ENCODE peak calls at places on chromosomes 6 and 20, in eight cellular contexts. R, B, W, X, U, K, D and N are unnamed samples.

GRCh38 chr6:104325341-104326172 is 534.2 kb downstream of the HACE1 start:
- DNase-seq in B (peak), X (peak), U (peak), R (peak), K (peak), W (peak), D (no peak), N (no peak)

GRCh38 chr20:18174906-18175683 is 37.4 kb downstream of the KAT14 start:
- DNase-seq in K (no peak), D (no peak), W (no peak), X (no peak), U (no peak), R (no peak), B (no peak), N (no peak)

GRCh38 chr6:8335371-8335770 is 100.0 kb downstream of the SLC35B3 start:
- DNase-seq in D (no peak), W (no peak), R (no peak), K (no peak), X (no peak), U (no peak), B (no peak), N (no peak)

GRCh38 chr20:60006261-60006660 is 48.0 kb downstream of the CDH26 start:
- DNase-seq in K (no peak), X (no peak), D (no peak), B (no peak), U (no peak), R (no peak), W (no peak), N (no peak)

GRCh38 chr20:49562341-49563014 is 5.5 kb downstream of the PTGIS start:
- DNase-seq in W (peak), B (no peak), U (peak), X (peak), D (peak), R (no peak), K (no peak), N (no peak)

GRCh38 chr20:24033151-24033550 is 44.6 kb upstream of the GGTLC1 start:
- DNase-seq in R (no peak), B (no peak), D (no peak), X (no peak), U (no peak), K (no peak), W (no peak), N (no peak)

GRCh38 chr6:134642217-134642616 is 307.7 kb downstream of the ALDH8A1 start:
- DNase-seq in D (no peak), W (peak), U (no peak), X (no peak), R (no peak), B (no peak), K (no peak), N (no peak)

GRCh38 chr6:105669232-105669631 is 266.4 kb upstream of the PREP start:
- DNase-seq in U (no peak), W (no peak), R (no peak), B (no peak), D (no peak), X (no peak), K (no peak), N (no peak)

GRCh38 chr6:5115168-5115567 is 30.0 kb downstream of the PPP1R3G start:
- DNase-seq in B (no peak), R (no peak), U (no peak), W (peak), D (no peak), X (no peak), K (no peak), N (no peak)

GRCh38 chr6:10779076-10779475 is 31.5 kb downstream of the TMEM14B start:
- DNase-seq in X (no peak), R (no peak), B (no peak), K (no peak), D (no peak), U (no peak), W (no peak), N (no peak)

GRCh38 chr6:133961831-133962230 is 8.8 kb downstream of the TBPL1 start:
- DNase-seq in B (no peak), W (no peak), X (no peak), D (no peak), U (no peak), K (no peak), R (no peak), N (no peak)

GRCh38 chr6:166544294-166544605 is 42.2 kb downstream of the RAMACL start:
- DNase-seq in W (no peak), B (no peak), K (no peak), R (no peak), D (no peak), U (no peak), X (no peak), N (no peak)

GRCh38 chr6:14412026-14412425 is 294.5 kb downstream of the CD83 start:
- DNase-seq in W (no peak), K (no peak), X (no peak), U (no peak), D (no peak), R (no peak), B (no peak), N (no peak)

DNA sequence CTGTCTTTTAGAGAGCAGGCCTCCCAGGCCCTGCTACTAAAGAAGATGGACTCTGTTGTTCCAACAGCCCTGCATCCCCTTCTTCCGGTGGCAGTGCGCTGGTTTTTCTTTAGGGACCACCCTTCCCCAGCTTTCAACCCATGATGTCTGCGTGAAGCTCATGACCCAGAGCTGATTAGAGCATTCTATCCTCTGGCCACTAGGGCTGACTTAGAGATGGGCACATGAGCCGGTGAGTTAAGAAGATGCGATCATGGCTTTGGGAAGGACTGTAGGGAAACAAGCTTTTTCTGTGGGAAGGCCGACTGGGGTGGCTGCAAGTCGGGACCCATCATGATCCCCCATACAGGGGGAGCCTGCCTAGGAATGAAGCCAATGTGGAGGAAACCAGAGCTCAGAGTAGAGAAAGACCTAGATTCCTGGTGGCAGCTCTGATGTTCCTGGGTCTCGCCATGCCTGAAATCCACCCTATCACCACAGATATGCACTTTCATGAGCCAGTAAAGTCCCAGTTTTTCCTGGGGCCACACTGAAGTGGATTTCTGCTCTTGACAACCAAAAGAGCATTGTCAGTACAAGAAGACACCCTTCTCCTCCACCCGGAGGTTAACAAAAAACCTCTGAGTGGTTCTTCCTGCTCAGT is 29.1 kb upstream of the STX16 start:
- DNase-seq in K (no peak), D (no peak), U (no peak), X (no peak), R (no peak), B (no peak), W (no peak), N (no peak)
- TF ChIP-seq CTCF in K (no peak), D (no peak), U (no peak), X (peak), R (peak), B (no peak), W (peak), N (no peak)

DNA sequence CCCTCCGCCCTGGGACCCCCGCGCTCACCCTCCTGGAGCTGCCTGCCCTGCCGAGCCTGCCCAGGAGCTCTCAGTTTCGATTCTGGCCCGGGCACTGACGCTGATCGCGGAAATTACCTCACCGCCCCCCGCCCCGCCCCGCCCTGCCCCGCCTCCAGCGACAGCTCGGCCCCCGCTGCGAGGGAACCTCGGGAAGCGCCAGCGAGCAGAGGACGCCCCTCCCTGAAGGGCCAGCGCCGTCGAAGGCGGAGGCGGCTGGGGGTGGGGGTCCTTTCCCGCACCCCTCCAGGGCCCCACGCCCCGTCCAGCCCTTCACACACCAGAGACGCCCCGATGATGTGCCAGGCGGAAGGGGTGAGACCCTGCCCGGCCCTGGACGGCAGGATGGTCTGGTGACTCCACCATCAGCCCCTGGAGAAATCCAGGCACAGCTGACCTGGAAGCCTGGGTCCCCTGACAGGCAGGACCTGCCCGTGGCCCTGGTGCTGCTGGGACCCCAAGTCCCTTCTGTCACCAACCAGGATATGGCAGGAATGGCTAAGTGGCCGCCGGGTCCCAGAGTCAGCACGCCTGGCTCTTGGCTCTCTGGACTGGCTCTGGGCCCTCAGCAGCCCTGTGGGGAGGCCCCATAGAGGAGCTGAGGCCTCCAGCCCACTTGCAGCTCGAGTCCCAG is at the start of gene HELZ2:
- DNase-seq in K (peak), X (peak), B (peak), D (no peak), W (peak), U (peak), R (peak), N (no peak)
- TF ChIP-seq CTCF in K (no peak), X (no peak), B (no peak), D (no peak), W (no peak), U (no peak), R (no peak), N (no peak)

GRCh38 chr20:23018432-23018831 is 16.7 kb upstream of the SSTR4 start:
- DNase-seq in X (no peak), B (no peak), U (no peak), D (no peak), W (no peak), K (no peak), R (no peak), N (no peak)

GRCh38 chr20:23021541-23021940 is 13.6 kb upstream of the SSTR4 start:
- DNase-seq in K (no peak), D (no peak), X (no peak), W (no peak), U (no peak), B (no peak), R (no peak), N (no peak)

GRCh38 chr20:23020230-23020629 is 14.9 kb upstream of the SSTR4 start:
- DNase-seq in W (no peak), X (no peak), D (no peak), R (no peak), U (no peak), B (no peak), K (no peak), N (no peak)

GRCh38 chr20:23018941-23019340 is 16.2 kb upstream of the SSTR4 start:
- DNase-seq in R (no peak), D (no peak), B (no peak), W (no peak), U (no peak), X (no peak), K (no peak), N (no peak)

DNA sequence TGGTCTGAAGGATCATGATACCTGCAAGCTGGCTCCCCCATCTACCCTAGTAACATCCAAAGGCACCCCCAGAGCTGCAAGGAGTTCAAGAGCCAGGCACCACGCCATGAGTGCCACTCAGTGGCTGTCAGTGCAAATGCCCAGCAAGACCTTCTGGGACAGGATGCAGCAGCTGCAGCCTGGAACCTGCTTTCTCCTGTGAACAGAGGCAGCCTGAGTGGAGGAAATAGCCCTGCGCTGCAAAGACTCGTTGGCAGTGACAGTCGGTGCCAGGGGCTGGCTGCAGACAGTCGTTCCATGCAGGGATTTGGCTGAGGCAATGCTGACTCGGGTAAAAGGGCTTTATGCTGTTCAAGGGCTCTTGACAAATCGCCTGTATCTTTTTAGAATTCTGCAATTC is 15.7 kb upstream of the SSTR4 start:
- DNase-seq in B (no peak), X (no peak), K (no peak), W (no peak), U (no peak), R (no peak), D (no peak), N (no peak)
- TF ChIP-seq CTCF in B (no peak), X (no peak), K (no peak), W (no peak), U (no peak), R (no peak), D (no peak), N (no peak)

GRCh38 chr6:1893470-1894130 is 283.9 kb downstream of the FOXC1 start:
- DNase-seq in D (no peak), K (peak), W (no peak), U (peak), X (no peak), R (peak), B (no peak), N (no peak)
- TF ChIP-seq CTCF in D (peak), K (peak), W (peak), U (peak), X (peak), R (peak), B (no peak), N (no peak)